ENCODE peak calls at places on chromosome 10, in six cellular contexts. K, U, T, Z, W and P are unnamed samples.

GRCh38 chr10:72162978-72163377 is 52.8 kb upstream of the ANAPC16 start:
- DNase-seq in Z (no peak), T (no peak), U (peak), W (no peak), K (no peak), P (no peak)

GRCh38 chr10:76049581-76050290 is 618.3 kb downstream of the LRMDA start:
- DNase-seq in Z (no peak), U (no peak), K (no peak), T (no peak), W (no peak), P (no peak)

GRCh38 chr10:68871105-68871711 is 29.9 kb upstream of the DDX50 start:
- DNase-seq in W (peak), T (peak), U (no peak), Z (no peak), K (no peak), P (peak)

GRCh38 chr10:25209618-25210017 is 34.8 kb downstream of the GPR158 start:
- DNase-seq in Z (no peak), W (no peak), T (no peak), U (no peak), K (no peak), P (no peak)

GRCh38 chr10:5964736-5965135 is 12.6 kb downstream of the IL15RA start:
- DNase-seq in T (no peak), W (no peak), K (no peak), Z (peak), U (no peak), P (no peak)

GRCh38 chr10:132158810-132159209 is 27.9 kb upstream of the DPYSL4 start:
- DNase-seq in T (no peak), K (peak), U (peak), Z (no peak), W (no peak), P (no peak)

GRCh38 chr10:69838853-69839252 is 37.1 kb downstream of the COL13A1 start:
- DNase-seq in U (no peak), W (no peak), Z (no peak), T (no peak), K (no peak), P (no peak)

GRCh38 chr10:47078393-47079163 is 167.3 kb downstream of the PTPN20 start:
- DNase-seq in T (no peak), Z (no peak), K (no peak), W (no peak), U (no peak), P (no peak)

GRCh38 chr10:29628912-29629526 is 5.8 kb downstream of the SVIL start:
- DNase-seq in T (no peak), U (no peak), Z (no peak), W (no peak), K (no peak), P (no peak)

GRCh38 chr10:100528885-100529472 is 692 bp downstream of the NDUFB8 start:
- DNase-seq in W (no peak), T (no peak), Z (no peak), K (no peak), U (no peak), P (no peak)

GRCh38 chr10:132122097-132122861 is 56.5 kb downstream of the JAKMIP3 start:
- DNase-seq in K (no peak), U (no peak), T (no peak), Z (no peak), W (no peak), P (no peak)

GRCh38 chr10:128539784-128540759 is 413.8 kb upstream of the MKI67 start:
- DNase-seq in U (no peak), Z (no peak), W (peak), K (no peak), T (no peak), P (no peak)

GRCh38 chr10:77505431-77506334 is 131.9 kb downstream of the KCNMA1 start:
- DNase-seq in T (no peak), K (no peak), U (no peak), W (no peak), Z (no peak), P (no peak)

GRCh38 chr10:24231200-24231599 is 22.3 kb downstream of the KIAA1217 start:
- DNase-seq in W (no peak), K (no peak), T (no peak), U (no peak), Z (no peak), P (no peak)

GRCh38 chr10:52092390-52092789 is 221.7 kb upstream of the DKK1 start:
- DNase-seq in W (no peak), T (no peak), K (no peak), Z (no peak), U (no peak), P (no peak)

GRCh38 chr10:101812606-101813005 is 5.6 kb downstream of the OGA start:
- DNase-seq in T (no peak), K (no peak), W (no peak), U (no peak), Z (no peak), P (no peak)

GRCh38 chr10:120945801-120946302 is 94.7 kb downstream of the WDR11 start:
- DNase-seq in Z (no peak), U (no peak), T (no peak), K (no peak), W (no peak), P (peak)

GRCh38 chr10:10092581-10092980 is 925.1 kb upstream of the CELF2 start:
- DNase-seq in U (no peak), Z (no peak), K (no peak), W (no peak), T (peak), P (no peak)

GRCh38 chr10:13340626-13341370 is 7.3 kb downstream of the SEPHS1 start:
- DNase-seq in U (peak), T (no peak), W (no peak), Z (no peak), K (peak), P (no peak)

GRCh38 chr10:89954787-89955566 is 253.6 kb downstream of the KIF20B start:
- DNase-seq in Z (no peak), K (no peak), T (no peak), W (no peak), U (peak), P (no peak)

GRCh38 chr10:73159038-73159648 is 8.7 kb downstream of the ECD start:
- DNase-seq in W (peak), K (peak), T (peak), Z (no peak), U (peak), P (no peak)

GRCh38 chr10:65423043-65423442 is 1502.8 kb upstream of the LRRTM3 start:
- DNase-seq in W (no peak), U (no peak), Z (no peak), T (no peak), K (no peak), P (no peak)

GRCh38 chr10:7819126-7819470 is 793 bp downstream of the TAF3 start:
- DNase-seq in U (peak), K (peak), Z (no peak), W (peak), T (peak), P (peak)

GRCh38 chr10:91587710-91588638 is 44.9 kb downstream of the PPP1R3C start:
- DNase-seq in K (no peak), T (no peak), Z (no peak), U (no peak), W (peak), P (no peak)

GRCh38 chr10:128553755-128554154 is 427.5 kb upstream of the MKI67 start:
- DNase-seq in Z (no peak), W (no peak), T (no peak), K (no peak), U (no peak), P (no peak)

GRCh38 chr10:95876756-95877155 is 31.0 kb upstream of the CC2D2B start:
- DNase-seq in T (no peak), W (no peak), U (no peak), K (no peak), Z (no peak), P (no peak)

GRCh38 chr10:14451341-14451740 is 120.6 kb upstream of the FRMD4A start:
- DNase-seq in K (no peak), Z (no peak), U (no peak), W (no peak), T (no peak), P (no peak)